ENCODE peak calls at places on chromosomes 12 and 14, in eight cellular contexts. F is transverse colon, Z is T-helper 17 cell, Y is GM23248, Q is uterus, O is breast epithelium, M is suprapubic skin, L is pancreas. U is an unnamed sample. For H3K9me3, the result is how much of the 10 kb centered on the place peaks cover.

GRCh38 chr12:1532796-1533195 is 61.6 kb downstream of the FBXL14 start:
- DNase-seq in F (no peak), Z (no peak), Y (peak), Q (no peak), O (no peak), M (no peak), L (no peak), U (no peak)

GRCh38 chr14:47976139-47976538 is 300.7 kb upstream of the MDGA2 start:
- DNase-seq in F (no peak), Z (no peak), Y (no peak), Q (no peak), O (no peak), M (no peak), L (no peak), U (no peak)

GRCh38 chr12:121057794-121058193 is 18.7 kb upstream of the OASL start:
- DNase-seq in F (no peak), Z (no peak), Y (no peak), Q (no peak), O (no peak), M (no peak), L (no peak), U (no peak)

GRCh38 chr12:90331262-90331661 is 622.6 kb upstream of the ATP2B1 start:
- DNase-seq in F (no peak), Z (no peak), Y (no peak), Q (no peak), O (no peak), M (no peak), L (no peak), U (no peak)

GRCh38 chr14:24179961-24180726 is 8.3 kb downstream of the REC8 start:
- DNase-seq in F (no peak), Z (no peak), Y (peak), Q (no peak), O (no peak), M (no peak), L (no peak), U (peak)

GRCh38 chr12:10661338-10661737 is 12.5 kb downstream of the STYK1 start:
- DNase-seq in F (peak), Z (no peak), Y (peak), Q (no peak), O (no peak), M (no peak), L (no peak), U (peak)

GRCh38 chr12:120971299-120972180 is 6.8 kb upstream of the HNF1A start:
- DNase-seq in F (no peak), Z (no peak), Y (peak), Q (no peak), O (no peak), M (no peak), L (peak), U (peak)

GRCh38 chr14:58738189-58738836 is 100.6 kb downstream of the DACT1 start:
- DNase-seq in F (no peak), Z (no peak), Y (peak), Q (no peak), O (no peak), M (no peak), L (no peak), U (peak)

GRCh38 chr12:75550906-75551305 is 39.5 kb upstream of the KRR1 start:
- DNase-seq in F (no peak), Z (no peak), Y (no peak), Q (no peak), O (no peak), M (no peak), L (no peak), U (no peak)

GRCh38 chr12:52193991-52194390 is 2.2 kb upstream of the KRT80 start:
- DNase-seq in F (no peak), Z (no peak), Y (no peak), Q (no peak), O (no peak), M (no peak), L (no peak), U (peak)

GRCh38 chr12:4289334-4289878 is 15.8 kb downstream of the CCND2 start:
- DNase-seq in F (no peak), Z (no peak), Y (no peak), Q (no peak), O (no peak), M (peak), L (no peak), U (no peak)

GRCh38 chr14:87811246-87811645 is 181.7 kb downstream of the GALC start:
- DNase-seq in F (no peak), Z (no peak), Y (no peak), Q (no peak), O (no peak), M (no peak), L (no peak), U (no peak)

GRCh38 chr12:117874842-117875434 is 93.9 kb downstream of the KSR2 start:
- DNase-seq in F (peak), Z (peak), Y (peak), Q (peak), O (peak), M (peak), L (peak), U (peak)

GRCh38 chr14:74919421-74920165 is 3.5 kb downstream of the RPS6KL1 start:
- DNase-seq in F (no peak), Z (no peak), Y (peak), Q (no peak), O (no peak), M (no peak), L (no peak), U (no peak)

GRCh38 chr12:96352161-96352835 is 47.9 kb downstream of the CDK17 start:
- DNase-seq in F (no peak), Z (no peak), Y (no peak), Q (no peak), O (no peak), M (no peak), L (no peak), U (no peak)

GRCh38 chr14:79514700-79515099 is 696.6 kb downstream of the DIO2 start:
- DNase-seq in F (no peak), Z (no peak), Y (peak), Q (no peak), O (no peak), M (no peak), L (no peak), U (peak)

GRCh38 chr12:14384783-14385638 is 19.5 kb downstream of the ATF7IP start:
- DNase-seq in F (peak), Z (peak), Y (peak), Q (peak), O (peak), M (no peak), L (peak), U (peak)

GRCh38 chr14:70655110-70655826 is 13.6 kb downstream of the TTC9 start:
- DNase-seq in F (peak), Z (peak), Y (no peak), Q (no peak), O (no peak), M (no peak), L (no peak), U (no peak)

GRCh38 chr14:68662395-68662794 is 130.5 kb downstream of the ZFP36L1 start:
- DNase-seq in F (no peak), Z (no peak), Y (peak), Q (no peak), O (no peak), M (no peak), L (peak), U (no peak)

GRCh38 chr12:67545298-67545697 is 103.2 kb upstream of the DYRK2 start:
- DNase-seq in F (no peak), Z (no peak), Y (peak), Q (no peak), O (no peak), M (no peak), L (no peak), U (no peak)

GRCh38 chr14:67335781-67336180 is 23.8 kb downstream of the ATP6V1D start:
- DNase-seq in F (no peak), Z (no peak), Y (peak), Q (no peak), O (no peak), M (no peak), L (no peak), U (peak)

GRCh38 chr12:43158126-43158525 is 393.9 kb downstream of the ADAMTS20 start:
- DNase-seq in F (no peak), Z (no peak), Y (no peak), Q (no peak), O (no peak), M (no peak), L (no peak), U (peak)

GRCh38 chr14:86015916-86016315 is 486.0 kb downstream of the FLRT2 start:
- DNase-seq in F (no peak), Z (no peak), Y (no peak), Q (no peak), O (no peak), M (no peak), L (no peak), U (peak)

GRCh38 chr12:12685305-12685704 is 10.7 kb downstream of the GPR19 start:
- DNase-seq in F (no peak), Z (no peak), Y (no peak), Q (no peak), O (no peak), M (no peak), L (no peak), U (no peak)

GRCh38 chr12:120710805-120711296 is 593 bp downstream of the UNC119B start:
- DNase-seq in F (peak), Z (peak), Y (peak), Q (peak), O (no peak), M (no peak), L (peak), U (peak)

GRCh38 chr14:29637406-29637805 is 290.2 kb downstream of the PRKD1 start:
- DNase-seq in F (no peak), Z (no peak), Y (peak), Q (no peak), O (peak), M (no peak), L (peak), U (peak)

GRCh38 chr12:34206061-34206785 is 183.9 kb downstream of the ALG10 start:
- DNase-seq in F (no peak), Z (no peak), Y (no peak), Q (no peak), O (no peak), M (peak), L (no peak), U (no peak)

GRCh38 chr12:34203866-34204620 is 181.7 kb downstream of the ALG10 start:
- DNase-seq in F (no peak), Z (no peak), Y (no peak), Q (no peak), O (no peak), M (no peak), L (no peak), U (no peak)

GRCh38 chr12:34207858-34208257 is 185.6 kb downstream of the ALG10 start:
- DNase-seq in F (no peak), Z (no peak), Y (no peak), Q (no peak), O (no peak), M (peak), L (no peak), U (no peak)

GRCh38 chr12:34205401-34205800 is 183.1 kb downstream of the ALG10 start:
- DNase-seq in F (no peak), Z (no peak), Y (no peak), Q (no peak), O (no peak), M (peak), L (no peak), U (no peak)

GRCh38 chr12:34204830-34205285 is 182.6 kb downstream of the ALG10 start:
- DNase-seq in F (no peak), Z (no peak), Y (no peak), Q (no peak), O (no peak), M (no peak), L (no peak), U (no peak)
- H3K9me3 ChIP-seq in F (under half), Z (under half), Y (under half), Q (under half), O (under half), M (under half), L (under half), U (under half)

GRCh38 chr12:68627673-68628319 is 17.1 kb downstream of the RAP1B start:
- DNase-seq in F (no peak), Z (no peak), Y (no peak), Q (no peak), O (no peak), M (no peak), L (no peak), U (no peak)
- H3K9me3 ChIP-seq in F (under half), Z (under half), Y (under half), Q (under half), O (under half), M (under half), L (under half), U (under half)

DNA sequence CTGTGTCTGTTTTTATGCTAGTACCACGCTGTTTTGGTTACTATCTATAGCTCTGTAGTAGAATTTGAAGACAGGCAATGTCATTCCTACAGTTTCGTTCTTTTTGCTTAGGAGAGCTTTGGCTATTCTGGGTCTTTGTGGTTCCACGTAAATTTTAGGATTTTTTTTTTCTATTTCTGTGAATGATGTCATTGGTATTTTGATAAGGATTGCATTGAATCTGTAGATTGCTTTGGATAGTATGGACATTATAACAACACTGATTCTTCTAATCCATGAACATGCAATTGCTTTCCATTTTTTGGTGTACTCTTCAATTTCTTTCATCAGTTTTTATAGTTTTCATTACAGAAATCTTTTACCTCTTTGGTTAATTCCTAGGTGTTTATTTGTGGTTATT is 345.2 kb downstream of the TMEM121 start:
- DNase-seq in F (no peak), Z (no peak), Y (no peak), Q (no peak), O (no peak), M (no peak), L (no peak), U (no peak)
- H3K9me3 ChIP-seq in F (under half), Z (under half), Y (under half), Q (under half), O (under half), M (under half), L (under half), U (under half)

GRCh38 chr14:106807493-106807892 is 1281.1 kb downstream of the TMEM121 start:
- DNase-seq in F (no peak), Z (no peak), Y (no peak), Q (no peak), O (no peak), M (no peak), L (no peak), U (no peak)
- H3K9me3 ChIP-seq in F (under half), Z (under half), Y (under half), Q (under half), O (under half), M (under half), L (under half), U (under half)

GRCh38 chr12:132530851-132531250 is 40.9 kb downstream of the FBRSL1 start:
- DNase-seq in F (no peak), Z (no peak), Y (no peak), Q (no peak), O (no peak), M (no peak), L (no peak), U (no peak)

GRCh38 chr12:132534076-132534475 is 44.1 kb downstream of the FBRSL1 start:
- DNase-seq in F (no peak), Z (no peak), Y (no peak), Q (no peak), O (no peak), M (no peak), L (no peak), U (no peak)

GRCh38 chr12:132535046-132535445 is 45.1 kb downstream of the FBRSL1 start:
- DNase-seq in F (no peak), Z (no peak), Y (no peak), Q (no peak), O (no peak), M (no peak), L (no peak), U (no peak)

GRCh38 chr12:132536102-132536876 is 46.3 kb downstream of the FBRSL1 start:
- DNase-seq in F (no peak), Z (no peak), Y (no peak), Q (no peak), O (no peak), M (no peak), L (no peak), U (no peak)

DNA sequence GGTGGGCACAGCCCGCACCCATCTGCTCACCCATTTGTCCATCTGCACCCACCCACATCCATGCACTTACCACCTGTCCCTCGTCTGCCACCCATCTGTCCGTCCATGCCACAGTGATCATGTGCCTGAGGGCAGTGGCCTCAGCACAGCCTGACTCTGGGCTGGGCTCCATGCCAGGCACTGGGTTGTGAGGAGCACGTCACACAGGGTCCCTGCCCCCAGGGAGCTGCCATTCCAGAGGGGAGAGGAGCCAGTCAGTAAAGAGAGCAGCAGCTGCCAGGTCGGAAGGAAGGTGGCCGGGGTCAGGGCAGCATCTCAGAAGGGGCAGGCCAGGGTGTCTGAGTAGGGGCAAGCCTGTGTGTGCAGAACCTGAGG is 43.6 kb downstream of the FBRSL1 start:
- DNase-seq in F (no peak), Z (no peak), Y (no peak), Q (no peak), O (no peak), M (no peak), L (no peak), U (no peak)
- H3K9me3 ChIP-seq in F (under half), Z (under half), Y (under half), Q (under half), O (under half), M (under half), L (under half), U (under half)

DNA sequence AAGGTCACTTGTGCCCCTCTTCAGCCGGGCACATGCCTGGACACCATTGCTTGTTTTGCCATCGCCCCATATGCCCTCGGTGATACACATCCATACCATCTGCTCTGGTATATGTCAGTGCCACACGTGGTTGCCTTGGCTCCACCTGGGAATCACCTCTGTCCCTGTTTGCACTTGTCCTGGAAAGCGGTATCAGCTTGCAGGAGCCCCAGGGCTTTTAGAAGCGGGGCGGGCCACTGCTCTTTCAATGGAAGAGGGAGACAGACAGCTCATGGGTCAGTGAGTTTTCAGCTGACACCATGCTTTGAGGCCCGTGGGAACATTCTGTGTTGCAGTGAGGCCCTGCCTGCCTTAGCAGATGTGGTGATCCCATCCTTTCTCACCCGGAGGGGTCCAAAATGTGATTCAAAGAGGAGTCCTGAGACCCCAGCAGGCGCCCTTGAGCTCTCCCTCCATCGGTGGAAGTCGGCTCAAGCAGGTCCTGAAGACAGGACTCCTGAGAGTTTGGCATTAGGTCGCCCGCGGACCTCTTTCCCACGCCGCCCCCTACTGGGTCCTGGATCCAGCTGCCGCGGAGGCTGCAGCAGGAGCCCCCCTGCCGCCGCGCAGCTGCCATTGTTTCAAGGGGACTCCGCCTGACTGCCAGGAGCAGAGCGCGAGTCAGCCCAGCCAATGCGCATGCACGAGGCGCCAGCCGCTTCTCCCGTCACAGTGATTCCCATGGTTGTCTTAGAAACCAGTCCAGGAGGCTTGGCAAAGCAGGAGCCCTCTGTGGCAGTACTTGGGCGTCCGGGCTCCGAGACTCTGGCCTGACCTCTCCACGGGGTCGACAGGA is 773.2 kb upstream of the ALG10B start:
- DNase-seq in F (no peak), Z (no peak), Y (no peak), Q (no peak), O (no peak), M (no peak), L (no peak), U (no peak)
- H3K9me3 ChIP-seq in F (under half), Z (under half), Y (under half), Q (under half), O (under half), M (under half), L (under half), U (under half)

DNA sequence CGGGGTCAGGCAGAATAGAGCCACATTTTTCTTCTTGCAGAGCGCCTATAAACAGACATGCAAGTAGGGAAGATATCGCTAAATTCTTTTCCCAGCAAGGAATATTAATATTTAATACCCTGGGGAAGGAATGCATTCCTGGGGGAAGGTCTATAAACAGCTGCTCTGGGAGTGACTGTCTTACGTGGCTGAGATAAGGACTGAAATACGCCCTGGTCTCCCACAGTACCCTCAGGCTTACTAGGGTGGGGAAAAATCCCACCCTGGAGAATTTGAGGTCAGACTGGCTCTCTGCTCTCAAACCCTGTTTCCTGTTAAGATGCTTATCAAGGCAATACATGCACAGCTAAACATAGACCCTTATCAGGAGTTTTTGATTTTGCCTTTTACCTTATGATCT is 262.3 kb downstream of the CEP128 start:
- DNase-seq in F (no peak), Z (no peak), Y (no peak), Q (no peak), O (no peak), M (no peak), L (no peak), U (no peak)
- H3K9me3 ChIP-seq in F (under half), Z (under half), Y (under half), Q (under half), O (under half), M (under half), L (under half), U (under half)

GRCh38 chr14:105685003-105685402 is 158.6 kb downstream of the TMEM121 start:
- DNase-seq in F (no peak), Z (no peak), Y (no peak), Q (no peak), O (no peak), M (no peak), L (no peak), U (no peak)

GRCh38 chr14:105690671-105691070 is 164.3 kb downstream of the TMEM121 start:
- DNase-seq in F (no peak), Z (no peak), Y (no peak), Q (no peak), O (no peak), M (no peak), L (no peak), U (no peak)

GRCh38 chr14:105694961-105695360 is 168.6 kb downstream of the TMEM121 start:
- DNase-seq in F (no peak), Z (no peak), Y (no peak), Q (no peak), O (no peak), M (no peak), L (no peak), U (no peak)

GRCh38 chr14:105689722-105690121 is 163.3 kb downstream of the TMEM121 start:
- DNase-seq in F (no peak), Z (no peak), Y (no peak), Q (no peak), O (no peak), M (no peak), L (no peak), U (no peak)
- H3K9me3 ChIP-seq in F (under half), Z (under half), Y (under half), Q (under half), O (under half), M (under half), L (under half), U (under half)

U was measured in fibroblast of lung.